ENCODE peak calls at places on chromosomes 12 and 14, in six cellular contexts. X is NCI-H1092, Q is GM10248, R is T-helper 9 cell, U is NCI-H510A treated with DMSO at 0.1 percent for 48 hours, V is NCI-H446 treated with DMSO at 0.1 percent for 48 hours. L is an unnamed sample.

GRCh38 chr12:118307069-118307954 is 65.4 kb downstream of the TAOK3 start:
- DNase-seq in V (no peak), R (no peak), Q (peak), U (no peak), X (no peak), L (no peak)

GRCh38 chr14:90553921-90554336 is 157.1 kb downstream of the CALM1 start:
- DNase-seq in V (no peak), X (peak), U (no peak), R (no peak), Q (no peak), L (no peak)

GRCh38 chr14:71675126-71675901 is 256.9 kb upstream of the RGS6 start:
- DNase-seq in U (no peak), R (no peak), X (no peak), V (no peak), Q (no peak), L (no peak)

GRCh38 chr12:52603314-52603713 is 2.1 kb upstream of the KRT72 start:
- DNase-seq in R (no peak), X (no peak), V (no peak), Q (no peak), U (no peak), L (no peak)

GRCh38 chr14:61940669-61941420 is 178.6 kb downstream of the SNAPC1 start:
- DNase-seq in X (no peak), R (no peak), U (no peak), Q (no peak), V (no peak), L (no peak)

GRCh38 chr12:131042848-131043245 is 89.1 kb downstream of the ADGRD1 start:
- DNase-seq in X (no peak), V (no peak), Q (no peak), U (no peak), R (no peak), L (no peak)

GRCh38 chr14:66910306-66910705 is 278.9 kb upstream of the GARIN2 start:
- DNase-seq in V (no peak), Q (no peak), R (no peak), U (no peak), X (no peak), L (no peak)

GRCh38 chr12:76706099-76706498 is 57.8 kb upstream of the ZDHHC17 start:
- DNase-seq in X (no peak), U (no peak), V (no peak), Q (no peak), R (no peak), L (no peak)

GRCh38 chr12:115473257-115473956 is 789.4 kb upstream of the TBX3 start:
- DNase-seq in X (no peak), R (no peak), Q (no peak), U (peak), V (no peak), L (no peak)

GRCh38 chr12:72256725-72257124 is 15.4 kb upstream of the TRHDE start:
- DNase-seq in Q (no peak), R (no peak), V (no peak), U (no peak), X (no peak), L (no peak)

GRCh38 chr12:122853582-122854245 is 18.5 kb downstream of the HIP1R start:
- DNase-seq in U (no peak), V (no peak), R (no peak), X (no peak), Q (no peak), L (no peak)

GRCh38 chr14:105491366-105492006 is 440 bp downstream of the TEDC1 start:
- DNase-seq in R (peak), U (no peak), V (peak), Q (peak), X (peak), L (peak)

GRCh38 chr14:77988966-77989365 is 181.2 kb upstream of the NRXN3 start:
- DNase-seq in R (no peak), Q (no peak), U (no peak), V (no peak), X (no peak), L (no peak)

L was measured in effector CD4-positive, alpha-beta T cell.